ENCODE peak calls at places on chromosomes 2 and 18, in four cellular contexts. D is H1, U is heart left ventricle, N is kidney. S is an unnamed sample.

GRCh38 chr2:71827973-71828372 is 319.7 kb downstream of the CYP26B1 start:
- DNase-seq in U (no peak), D (no peak), N (no peak), S (no peak)

GRCh38 chr18:3652380-3653262 is 202.6 kb downstream of the TGIF1 start:
- DNase-seq in D (peak; percentile 51), U (peak; percentile 27), N (no peak), S (peak; percentile 98)

GRCh38 chr2:209387389-209387788 is 36.5 kb upstream of the MAP2 start:
- DNase-seq in D (no peak), N (peak; percentile 56), U (no peak), S (no peak)

GRCh38 chr2:226137201-226137811 is 662.3 kb downstream of the IRS1 start:
- DNase-seq in U (no peak), D (no peak), N (no peak), S (no peak)

GRCh38 chr2:237257471-237257951 is 156.5 kb downstream of the COL6A3 start:
- DNase-seq in N (peak; percentile 71), U (peak; percentile 59), D (no peak), S (peak; percentile 86)

GRCh38 chr2:95333888-95334338 is 36.8 kb downstream of the KCNIP3 start:
- DNase-seq in N (peak; percentile 90), D (no peak), U (peak; percentile 18), S (peak; percentile 90)

GRCh38 chr2:70947556-70948184 is 12.0 kb downstream of the ATP6V1B1 start:
- DNase-seq in U (no peak), N (no peak), D (no peak), S (peak; percentile 29)

GRCh38 chr2:202249521-202249850 is 11.1 kb upstream of the SUMO1 start:
- DNase-seq in D (no peak), N (no peak), U (no peak), S (peak; percentile 13)

GRCh38 chr18:12028040-12028628 is 46.8 kb downstream of the IMPA2 start:
- DNase-seq in N (no peak), D (no peak), U (peak; percentile 65), S (no peak)

GRCh38 chr2:20164734-20165242 is 60.1 kb downstream of the SDC1 start:
- DNase-seq in N (no peak), D (no peak), U (no peak), S (no peak)

GRCh38 chr2:207711750-207712487 is 479 bp downstream of the CCNYL1 start:
- DNase-seq in U (peak; percentile 61), D (no peak), N (peak; percentile 89), S (peak; percentile 51)

GRCh38 chr18:65754121-65754520 is 3.3 kb downstream of the CDH7 start:
- DNase-seq in D (no peak), N (no peak), U (no peak), S (no peak)

GRCh38 chr2:105125428-105125827 is 87.6 kb downstream of the MRPS9 start:
- DNase-seq in U (no peak), D (no peak), N (no peak), S (peak; percentile 2)

GRCh38 chr2:99159594-99159993 is 4.8 kb downstream of the LIPT1 start:
- DNase-seq in U (no peak), N (no peak), D (no peak), S (no peak)

GRCh38 chr18:31258789-31259188 is 59.2 kb upstream of the DSG1 start:
- DNase-seq in N (no peak), D (no peak), U (no peak), S (no peak)

GRCh38 chr2:176525058-176525457 is 255.8 kb downstream of the MTX2 start:
- DNase-seq in U (no peak), D (no peak), N (no peak), S (no peak)

GRCh38 chr2:149737882-149738281 is 150.3 kb upstream of the MMADHC start:
- DNase-seq in N (no peak), U (no peak), D (no peak), S (no peak)

GRCh38 chr18:10152475-10152874 is 238.7 kb downstream of the VAPA start:
- DNase-seq in D (no peak), N (no peak), U (no peak), S (no peak)

GRCh38 chr2:65231892-65232477 is 4.4 kb downstream of the ACTR2 start:
- DNase-seq in N (no peak), U (no peak), D (no peak), S (peak; percentile 34)

GRCh38 chr2:146734042-146734715 is 1110.7 kb upstream of the ACVR2A start:
- DNase-seq in U (no peak), N (no peak), D (no peak), S (peak; percentile 81)

GRCh38 chr2:128423788-128424165 is 105.1 kb upstream of the HS6ST1 start:
- DNase-seq in U (no peak), D (no peak), N (no peak), S (no peak)

GRCh38 chr18:48780151-48781001 is 170.4 kb downstream of the SMAD7 start:
- DNase-seq in D (no peak), N (peak; percentile 65), U (no peak), S (peak; percentile 48)

GRCh38 chr2:101474752-101475384 is at the start of gene RFX8:
- DNase-seq in U (no peak), D (no peak), N (no peak), S (peak; percentile 96)

GRCh38 chr2:127643698-127644660 is 2.0 kb upstream of the GPR17 start:
- DNase-seq in D (no peak), N (peak; percentile 78), U (no peak), S (no peak)

GRCh38 chr2:149365826-149366583 is 35.6 kb downstream of the LYPD6 start:
- DNase-seq in U (no peak), D (no peak), N (no peak), S (peak; percentile 63)

GRCh38 chr2:196902828-196903227 is 23.7 kb downstream of the PGAP1 start:
- DNase-seq in U (no peak), D (no peak), N (no peak), S (no peak)

GRCh38 chr18:76479351-76480238 is 15.4 kb downstream of the ZNF516 start:
- DNase-seq in U (no peak), D (no peak), N (no peak), S (peak; percentile 40)

GRCh38 chr18:76482267-76482666 is 12.8 kb downstream of the ZNF516 start:
- DNase-seq in D (no peak), N (no peak), U (no peak), S (no peak)

GRCh38 chr18:76482971-76483691 is 11.9 kb downstream of the ZNF516 start:
- DNase-seq in N (no peak), D (no peak), U (no peak), S (peak; percentile 43)

GRCh38 chr18:76483780-76484179 is 11.3 kb downstream of the ZNF516 start:
- DNase-seq in N (no peak), D (no peak), U (no peak), S (no peak)

DNA sequence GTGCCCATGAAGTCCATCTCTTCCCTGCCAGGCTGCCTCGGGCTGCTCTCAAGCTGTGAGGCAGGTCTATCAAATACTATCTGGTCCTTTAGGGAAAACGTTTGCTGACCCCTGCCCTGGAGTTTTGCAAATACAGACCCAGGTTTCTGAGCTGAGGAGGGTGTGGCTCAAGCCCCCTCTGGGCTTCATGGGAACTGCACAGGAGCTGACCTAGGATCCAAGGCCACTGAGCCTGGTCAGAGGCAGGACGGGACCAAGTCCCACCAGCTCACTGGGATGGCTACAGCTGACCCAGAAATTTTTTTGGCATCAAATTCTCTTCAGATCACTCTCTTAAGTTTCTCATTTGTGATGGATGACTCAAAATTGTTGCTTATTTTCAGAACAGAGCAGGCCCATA is 14.1 kb downstream of the ZNF516 start:
- DNase-seq in U (no peak), N (no peak), D (no peak), S (no peak)
- TF ChIP-seq CTCF in U (no peak), N (no peak), D (peak; percentile 47), S (peak; percentile 32)

DNA sequence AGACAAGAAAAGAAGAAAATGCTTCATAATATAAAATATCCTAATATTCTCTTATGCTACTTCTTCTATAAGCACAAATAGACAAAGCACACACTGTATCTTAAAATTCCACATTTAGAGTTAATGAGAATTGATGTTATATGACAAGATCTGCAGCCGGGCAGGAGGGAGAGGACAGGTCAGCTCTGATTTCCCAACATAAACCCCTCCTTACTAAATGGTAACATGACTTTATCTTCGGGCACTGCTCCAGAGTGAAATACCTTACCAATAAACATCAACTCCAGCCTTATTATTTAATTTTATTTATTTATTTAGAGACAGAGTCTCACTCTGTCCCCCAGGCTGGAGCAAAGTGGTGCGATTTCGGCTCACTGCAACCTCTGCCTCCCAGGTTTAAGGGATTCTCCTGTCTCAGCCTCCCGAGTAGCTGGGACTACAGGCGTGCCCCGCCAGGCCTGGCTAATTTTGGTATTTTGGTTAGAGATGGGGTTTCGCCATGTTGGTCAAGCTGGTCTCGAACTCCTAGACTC is 1.8 kb downstream of the CYB5A start:
- DNase-seq in U (no peak), N (no peak), D (no peak), S (no peak)
- H3K4me3 ChIP-seq in U (no peak overlapping the region), N (peak overlapping the region; percentile 97), D (no peak overlapping the region), S (peak overlapping the region; percentile 98)

DNA sequence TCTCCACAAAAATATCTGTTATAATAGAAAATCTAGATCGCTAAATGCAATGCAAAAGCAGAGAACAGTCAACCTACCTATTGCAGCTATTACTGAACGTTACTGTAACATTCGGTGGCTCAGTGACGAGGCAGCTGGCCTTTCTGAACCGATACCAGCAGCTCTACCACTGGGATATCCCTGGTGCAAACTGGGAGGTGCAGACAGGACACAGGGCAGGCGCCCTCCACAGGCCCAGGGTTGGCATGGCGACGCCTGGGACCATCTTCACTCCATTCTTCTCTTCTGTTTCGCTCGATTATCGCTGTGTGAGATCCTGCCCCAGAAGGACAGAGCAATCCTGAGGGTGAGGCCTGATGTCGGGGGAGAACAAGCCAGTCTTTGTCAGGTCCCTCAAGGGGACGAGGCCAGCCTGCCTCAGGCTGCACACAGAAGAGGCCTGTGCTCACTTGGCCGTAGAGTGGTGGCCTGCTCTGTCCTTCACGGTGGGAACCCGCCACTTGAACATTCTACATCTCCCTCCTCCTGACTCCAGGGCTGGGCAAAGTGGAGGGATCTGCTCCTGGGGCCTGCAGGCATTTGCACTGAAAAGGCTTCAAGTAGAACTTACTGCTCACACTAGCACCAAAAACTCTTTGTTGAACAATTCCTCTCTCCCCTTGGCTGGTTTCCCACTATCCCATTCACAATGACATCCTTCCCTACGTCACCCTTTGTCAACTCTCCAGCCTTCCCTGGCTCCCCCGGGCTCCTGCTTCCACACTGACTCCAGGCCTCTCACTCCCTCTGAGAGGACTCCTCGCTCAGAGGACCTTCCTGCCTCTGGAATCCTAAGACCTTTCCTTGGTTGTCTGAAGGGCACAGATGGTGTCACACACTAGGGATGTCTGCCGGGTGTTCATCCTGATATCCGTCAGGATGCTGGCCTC is 49.7 kb downstream of the CYRIA start:
- DNase-seq in D (no peak), N (no peak), U (peak; percentile 41), S (no peak)
- TF ChIP-seq CTCF in D (peak; percentile 65), N (no peak), U (no peak), S (no peak)

DNA sequence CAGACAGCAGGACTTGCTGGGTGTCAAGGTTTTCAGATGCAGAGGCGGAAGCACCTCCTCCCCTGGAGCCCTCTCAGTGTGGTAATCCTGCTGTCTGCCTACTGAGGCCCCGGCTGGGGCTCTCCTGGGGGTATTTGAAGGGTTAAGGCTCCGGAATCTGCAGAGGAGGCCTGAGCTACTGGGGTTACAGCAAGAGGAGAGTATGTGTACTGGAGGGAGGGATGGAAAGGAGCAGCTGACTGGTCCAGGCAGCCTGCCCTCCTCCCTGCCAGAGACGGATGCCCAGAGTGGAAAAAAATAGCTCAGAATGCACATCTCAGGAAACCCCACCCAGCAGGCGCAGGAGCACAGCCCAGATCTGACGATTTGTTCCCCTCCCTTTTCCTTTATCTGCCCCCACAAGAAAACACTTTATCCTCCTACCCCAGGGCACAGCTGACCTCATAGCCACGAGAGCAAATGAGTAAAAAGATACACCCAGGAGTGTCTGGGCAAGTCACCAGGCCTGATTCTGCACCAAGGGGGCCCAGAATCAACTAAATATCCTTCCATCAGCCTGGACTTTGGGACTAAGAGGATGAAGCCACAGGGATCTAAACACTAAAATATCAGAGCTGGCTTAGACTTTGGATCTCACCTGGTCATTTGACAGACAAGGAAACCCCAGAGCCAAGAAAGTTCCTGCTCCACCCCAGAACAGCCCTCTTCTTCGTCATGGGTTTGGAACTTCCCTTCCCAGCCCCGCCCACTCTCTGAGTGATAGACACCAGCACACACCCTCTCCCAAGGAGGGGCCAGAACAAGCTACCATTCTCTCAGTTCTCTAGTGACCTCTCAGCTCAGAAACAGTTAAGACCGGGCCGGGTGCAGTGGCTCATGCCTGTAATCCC is 5.5 kb downstream of the TMBIM1 start:
- DNase-seq in U (peak; percentile 96), D (peak; percentile 46), N (peak; percentile 93), S (peak; percentile 96)
- H3K4me3 ChIP-seq in U (peak overlapping the region; percentile 55), D (no peak overlapping the region), N (peak overlapping the region; percentile 49), S (peak overlapping the region; percentile 58)